ENCODE peak calls at places on chromosomes 13 and 19, in five cellular contexts. B is NCI-H1092 treated with DMSO at 0.1 percent for 48 hours, S is right cardiac atrium, U is ACHN, N is SK-N-DZ. C is an unnamed sample.

GRCh38 chr19:1281270-1281894 is 4.3 kb upstream of the EFNA2 start:
- DNase-seq in B (no peak), S (no peak), U (no peak), N (no peak), C (no peak)

GRCh38 chr13:95224064-95224463 is 77.2 kb downstream of the ABCC4 start:
- DNase-seq in B (no peak), S (no peak), U (no peak), N (no peak), C (no peak)

GRCh38 chr19:35739275-35740107 is 2.8 kb downstream of the IGFLR1 start:
- DNase-seq in B (no peak), S (peak; percentile 32), U (no peak), N (no peak), C (no peak)

GRCh38 chr13:23608704-23609413 is 38.6 kb downstream of the TNFRSF19 start:
- DNase-seq in B (no peak), S (peak; percentile 58), U (no peak), N (no peak), C (no peak)

GRCh38 chr13:49240017-49240416 is 7.7 kb upstream of the CDADC1 start:
- DNase-seq in B (no peak), S (no peak), U (peak; percentile 52), N (no peak), C (no peak)

GRCh38 chr19:954672-955494 is 29.0 kb downstream of the ARID3A start:
- DNase-seq in B (no peak), S (no peak), U (no peak), N (no peak), C (no peak)

GRCh38 chr13:94181461-94182107 is 297.9 kb downstream of the DCT start:
- DNase-seq in B (no peak), S (no peak), U (no peak), N (no peak), C (no peak)

GRCh38 chr13:75480691-75481175 is 1.2 kb downstream of the TBC1D4 start:
- DNase-seq in B (peak; percentile 54), S (peak; percentile 57), U (peak; percentile 61), N (peak; percentile 71), C (peak; percentile 26)

GRCh38 chr13:113582841-113583631 is 1.5 kb upstream of the TFDP1 start:
- DNase-seq in B (no peak), S (no peak), U (no peak), N (no peak), C (no peak)

GRCh38 chr19:4597975-4598671 is 38.6 kb upstream of the SEMA6B start:
- DNase-seq in B (no peak), S (peak; percentile 42), U (peak; percentile 65), N (no peak), C (no peak)

GRCh38 chr19:41575998-41576397 is at the start of gene CEACAM21:
- DNase-seq in B (no peak), S (peak; percentile 56), U (no peak), N (no peak), C (no peak)

GRCh38 chr19:42153606-42154405 is 21.6 kb upstream of the POU2F2 start:
- DNase-seq in B (peak; percentile 75), S (no peak), U (no peak), N (peak; percentile 71), C (no peak)

GRCh38 chr13:48318714-48319457 is 15.3 kb downstream of the RB1 start:
- DNase-seq in B (no peak), S (peak; percentile 46), U (no peak), N (no peak), C (no peak)

GRCh38 chr19:6275170-6275744 is 4.5 kb downstream of the MLLT1 start:
- DNase-seq in B (no peak), S (no peak), U (no peak), N (no peak), C (no peak)

GRCh38 chr19:56718231-56718630 is 46.7 kb upstream of the ZNF835 start:
- DNase-seq in B (no peak), S (no peak), U (no peak), N (no peak), C (no peak)

GRCh38 chr13:64441740-64442139 is 2788.4 kb downstream of the PCDH9 start:
- DNase-seq in B (no peak), S (no peak), U (no peak), N (no peak), C (no peak)

C was measured in hepatic stellate cell.